ENCODE peak calls at places on chromosomes 5 and 9, in nine cellular contexts. D is GM23338; W is CD8-positive, alpha-beta memory T cell; R is breast epithelium; L is Peyer's patch; T is endothelial cell of umbilical vein; H is uterus; S is ovary; G is mesendoderm. E is an unnamed sample.

GRCh38 chr5:131303537-131303936 is 39.7 kb downstream of the CDC42SE2 start:
- DNase-seq in D (no peak), W (no peak), R (no peak), L (no peak), T (no peak), H (no peak), S (no peak), G (no peak), E (no peak)

GRCh38 chr5:92927291-92927778 is 653.7 kb downstream of the NR2F1-AS1 start:
- DNase-seq in D (no peak), W (no peak), R (no peak), L (no peak), T (peak; percentile 72), H (no peak), S (no peak), G (no peak), E (no peak)

GRCh38 chr9:78132688-78133033 is 101.0 kb upstream of the GNAQ start:
- DNase-seq in D (no peak), W (no peak), R (no peak), L (no peak), T (peak; percentile 49), H (no peak), S (no peak), G (no peak), E (no peak)

GRCh38 chr5:12772276-12772675 is 868.0 kb upstream of the CTNND2 start:
- DNase-seq in D (no peak), W (no peak), R (no peak), L (no peak), T (no peak), H (no peak), S (no peak), G (peak; percentile 31), E (no peak)

GRCh38 chr9:133437753-133438531 is 15.8 kb downstream of the ADAMTS13 start:
- DNase-seq in D (peak; percentile 37), W (no peak), R (no peak), L (no peak), T (no peak), H (no peak), S (no peak), G (no peak), E (no peak)

GRCh38 chr9:93549636-93550035 is 26.7 kb upstream of the PHF2 start:
- DNase-seq in D (no peak), W (no peak), R (no peak), L (no peak), T (no peak), H (no peak), S (no peak), G (no peak), E (no peak)

GRCh38 chr5:6962256-6962655 is 249.0 kb downstream of the TENT4A start:
- DNase-seq in D (no peak), W (no peak), R (no peak), L (no peak), T (no peak), H (no peak), S (no peak), G (peak; percentile 26), E (no peak)

GRCh38 chr5:83475540-83476469 is 4.3 kb downstream of the VCAN start:
- DNase-seq in D (peak; percentile 65), W (no peak), R (no peak), L (no peak), T (no peak), H (no peak), S (no peak), G (peak; percentile 70), E (no peak)

GRCh38 chr5:10474521-10475075 is 32.9 kb downstream of the ROPN1L start:
- DNase-seq in D (no peak), W (no peak), R (no peak), L (no peak), T (no peak), H (no peak), S (no peak), G (no peak), E (no peak)

GRCh38 chr5:176492431-176492830 is 44.2 kb downstream of the FAF2 start:
- DNase-seq in D (no peak), W (no peak), R (no peak), L (no peak), T (no peak), H (no peak), S (no peak), G (no peak), E (no peak)

GRCh38 chr9:77883846-77884771 is 147.5 kb downstream of the GNAQ start:
- DNase-seq in D (peak; percentile 53), W (no peak), R (no peak), L (no peak), T (no peak), H (no peak), S (no peak), G (peak; percentile 92), E (no peak)

GRCh38 chr9:121398374-121398773 is 28.3 kb upstream of the STOM start:
- DNase-seq in D (no peak), W (no peak), R (no peak), L (no peak), T (peak; percentile 60), H (no peak), S (no peak), G (no peak), E (no peak)

GRCh38 chr9:4922730-4923129 is 62.3 kb upstream of the JAK2 start:
- DNase-seq in D (no peak), W (no peak), R (no peak), L (no peak), T (no peak), H (no peak), S (no peak), G (no peak), E (no peak)

GRCh38 chr5:34762321-34762871 is 76.6 kb upstream of the TTC23L start:
- DNase-seq in D (no peak), W (no peak), R (no peak), L (no peak), T (peak; percentile 77), H (peak; percentile 63), S (peak; percentile 52), G (no peak), E (no peak)

DNA sequence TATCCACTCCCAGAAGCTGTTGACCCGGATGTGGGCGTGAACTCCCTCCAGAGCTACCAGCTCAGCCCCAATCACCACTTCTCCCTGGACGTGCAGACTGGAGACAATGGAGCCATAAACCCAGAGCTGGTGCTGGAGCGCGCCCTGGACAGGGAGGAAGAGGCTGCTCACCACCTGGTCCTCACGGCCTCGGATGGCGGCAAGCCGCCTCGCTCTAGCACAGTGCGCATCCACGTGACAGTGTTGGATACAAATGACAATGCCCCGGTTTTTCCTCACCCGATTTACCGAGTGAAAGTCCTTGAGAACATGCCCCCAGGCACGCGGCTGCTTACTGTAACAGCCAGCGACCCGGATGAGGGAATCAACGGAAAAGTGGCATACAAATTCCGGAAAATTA is 834 bp downstream of the PCDHGA8 start:
- DNase-seq in D (no peak), W (no peak), R (no peak), L (no peak), T (no peak), H (no peak), S (no peak), G (no peak), E (no peak)
- H3K4me3 ChIP-seq in D (no peak overlapping the region), W (no peak overlapping the region), R (no peak overlapping the region), L (no peak overlapping the region), T (no peak overlapping the region), H (no peak overlapping the region), S (no peak overlapping the region), G (no peak overlapping the region), E (no peak overlapping the region)

DNA sequence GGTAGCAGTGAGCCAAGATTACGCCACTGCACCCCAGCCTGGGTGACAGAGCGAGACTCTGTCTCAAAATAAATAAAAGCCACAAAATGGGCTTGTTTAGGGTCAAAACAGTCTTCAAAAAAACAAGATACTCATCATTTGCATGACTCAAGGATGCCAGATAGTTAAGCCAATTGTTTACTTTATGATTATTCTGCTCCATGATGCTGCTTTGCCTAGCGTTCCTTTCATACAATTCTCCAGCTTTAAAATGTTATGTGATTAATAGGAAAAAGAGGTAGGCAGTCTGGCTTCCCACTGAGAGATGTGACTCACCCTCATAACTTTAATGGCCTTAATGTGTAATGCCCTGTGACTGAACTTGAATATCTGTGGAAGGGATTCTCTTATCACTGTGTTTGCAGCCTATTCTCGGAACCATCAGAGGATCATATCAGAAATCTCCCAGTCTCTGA is 364.6 kb upstream of the TRPC7 start:
- DNase-seq in D (no peak), W (no peak), R (no peak), L (no peak), T (peak; percentile 80), H (no peak), S (no peak), G (no peak), E (no peak)
- H3K27ac ChIP-seq in D (no peak overlapping the region), W (no peak overlapping the region), R (peak overlapping the region; percentile 79), L (no peak overlapping the region), T (peak overlapping the region; percentile 43), H (no peak overlapping the region), S (no peak overlapping the region), G (no peak overlapping the region), E (no peak overlapping the region)

GRCh38 chr5:134124289-134125194 is 10.1 kb downstream of the TCF7 start:
- DNase-seq in D (no peak), W (peak; percentile 71), R (no peak), L (no peak), T (no peak), H (no peak), S (no peak), G (no peak), E (no peak)
- H3K4me3 ChIP-seq in D (no peak overlapping the region), W (peak overlapping the region; percentile 79), R (no peak overlapping the region), L (peak overlapping the region; percentile 10), T (no peak overlapping the region), H (no peak overlapping the region), S (no peak overlapping the region), G (no peak overlapping the region), E (no peak overlapping the region)

GRCh38 chr9:137411670-137412380 is 11.1 kb downstream of the EXD3 start:
- DNase-seq in D (no peak), W (no peak), R (peak; percentile 92), L (no peak), T (peak; percentile 93), H (peak; percentile 72), S (peak; percentile 86), G (no peak), E (no peak)

GRCh38 chr9:137412431-137412830 is 10.5 kb downstream of the EXD3 start:
- DNase-seq in D (no peak), W (no peak), R (no peak), L (no peak), T (no peak), H (no peak), S (no peak), G (no peak), E (no peak)

GRCh38 chr9:137411260-137411659 is 11.7 kb downstream of the EXD3 start:
- DNase-seq in D (no peak), W (no peak), R (no peak), L (no peak), T (no peak), H (no peak), S (no peak), G (no peak), E (no peak)

GRCh38 chr9:137409515-137409914 is 13.4 kb downstream of the EXD3 start:
- DNase-seq in D (no peak), W (no peak), R (no peak), L (no peak), T (no peak), H (no peak), S (no peak), G (no peak), E (no peak)

DNA sequence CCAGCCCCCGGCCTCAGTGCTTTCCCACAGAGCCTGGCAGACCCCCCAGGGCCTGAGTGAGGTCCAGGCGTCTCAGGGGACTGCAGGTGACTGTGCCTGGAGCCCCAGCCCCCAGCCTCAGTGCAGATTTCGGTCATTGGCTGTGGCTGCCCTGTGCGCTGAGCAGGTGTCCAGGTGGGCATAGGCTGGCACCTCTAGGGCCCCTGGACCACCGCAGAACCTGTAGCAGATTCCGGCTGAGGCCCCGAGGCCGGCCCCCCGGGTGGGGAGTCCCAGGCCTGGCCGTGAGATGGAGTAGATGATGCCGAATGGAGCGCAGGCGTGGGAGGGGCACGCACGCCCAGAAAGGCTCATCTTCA is 12.1 kb downstream of the EXD3 start:
- DNase-seq in D (no peak), W (no peak), R (no peak), L (no peak), T (no peak), H (no peak), S (no peak), G (no peak), E (no peak)
- H3K27ac ChIP-seq in D (no peak overlapping the region), W (no peak overlapping the region), R (peak overlapping the region; percentile 92), L (no peak overlapping the region), T (peak overlapping the region; percentile 75), H (peak overlapping the region; percentile 63), S (no peak overlapping the region), G (no peak overlapping the region), E (peak overlapping the region; percentile 19)